ENCODE peak calls at places on chromosomes 11 and 22, in nine cellular contexts. M, O, C, T, N, R, X, E and U are unnamed samples.

GRCh38 chr11:116731097-116731761 is 41.6 kb downstream of the BUD13 start:
- DNase-seq in R (no peak), O (no peak), T (no peak), C (no peak), X (peak; percentile 54), E (peak; percentile 35), N (peak; percentile 9), M (no peak), U (no peak)

GRCh38 chr11:60428517-60428916 is 855 bp upstream of the MS4A5 start:
- DNase-seq in T (no peak), C (no peak), R (no peak), O (no peak), N (no peak), X (no peak), E (peak; percentile 42), M (no peak), U (no peak)

GRCh38 chr11:28820296-28820989 is 712.3 kb downstream of the METTL15 start:
- DNase-seq in M (no peak), N (no peak), R (no peak), O (no peak), T (no peak), X (no peak), E (no peak), C (no peak), U (no peak)

GRCh38 chr22:19991645-19992451 is 24.8 kb downstream of the ARVCF start:
- DNase-seq in N (no peak), E (no peak), M (no peak), O (no peak), X (no peak), C (no peak), R (no peak), T (no peak), U (peak; percentile 63)

GRCh38 chr11:107751082-107751481 is 39.2 kb upstream of the SLN start:
- DNase-seq in T (no peak), E (no peak), C (no peak), N (no peak), R (no peak), M (no peak), X (no peak), O (no peak), U (no peak)

GRCh38 chr11:67413266-67413797 is 2.1 kb upstream of the CARNS1 start:
- DNase-seq in M (no peak), N (no peak), E (no peak), T (no peak), C (no peak), X (no peak), O (no peak), R (no peak), U (no peak)

GRCh38 chr22:44664149-44664548 is 37.9 kb upstream of the PRR5 start:
- DNase-seq in N (no peak), E (no peak), M (no peak), C (no peak), R (no peak), T (peak; percentile 83), O (peak; percentile 8), X (no peak), U (peak; percentile 74)

GRCh38 chr11:3165152-3165705 is at the start of gene OSBPL5:
- DNase-seq in X (no peak), T (peak; percentile 77), R (peak; percentile 17), O (peak; percentile 9), N (no peak), M (peak; percentile 35), C (no peak), E (no peak), U (peak; percentile 91)

GRCh38 chr11:69218271-69218682 is 62.5 kb downstream of the SMIM38 start:
- DNase-seq in M (no peak), R (no peak), X (no peak), C (no peak), T (peak; percentile 51), N (no peak), E (no peak), O (no peak), U (no peak)

GRCh38 chr11:76678316-76678715 is 7.8 kb upstream of the LRRC32 start:
- DNase-seq in M (no peak), O (no peak), T (no peak), R (no peak), N (no peak), C (no peak), X (no peak), E (no peak), U (no peak)

GRCh38 chr11:122261546-122261945 is 145.5 kb upstream of the BLID start:
- DNase-seq in O (no peak), E (no peak), X (no peak), C (no peak), N (no peak), M (no peak), R (no peak), T (no peak), U (no peak)